ENCODE peak calls at places on chromosome 9, in four cellular contexts. R is endothelial cell, I is pancreas, F is type B pancreatic cell. N is an unnamed sample.
A peak's percentile ranks its signal among the peaks of the same experiment; 100 is the strongest.

GRCh38 chr9:70478963-70479641 is 64.6 kb upstream of the KLF9 start:
- DNase-seq in R (no peak), I (peak; percentile 66), F (no peak), N (no peak)

GRCh38 chr9:33924978-33925797 is 108.2 kb downstream of the UBE2R2 start:
- DNase-seq in R (peak; percentile 60), I (peak; percentile 56), F (no peak), N (peak; percentile 45)

GRCh38 chr9:86353591-86354047 is 591 bp downstream of the TUT7 start:
- DNase-seq in R (no peak), I (no peak), F (no peak), N (peak; percentile 23)

GRCh38 chr9:131324736-131325679 is 35.5 kb downstream of the PLPP7 start:
- DNase-seq in R (no peak), I (no peak), F (no peak), N (no peak)

GRCh38 chr9:36118706-36119105 is 17.8 kb upstream of the GLIPR2 start:
- DNase-seq in R (no peak), I (no peak), F (no peak), N (no peak)

GRCh38 chr9:116342071-116342470 is 188.5 kb downstream of the PAPPA start:
- DNase-seq in R (no peak), I (no peak), F (no peak), N (no peak)

GRCh38 chr9:96460877-96461276 is 10.9 kb downstream of the HABP4 start:
- DNase-seq in R (no peak), I (no peak), F (no peak), N (no peak)

GRCh38 chr9:116450378-116451139 is 236.5 kb upstream of the TRIM32 start:
- DNase-seq in R (no peak), I (no peak), F (no peak), N (no peak)

GRCh38 chr9:123662057-123662776 is 267.7 kb downstream of the DENND1A start:
- DNase-seq in R (no peak), I (no peak), F (no peak), N (no peak)

GRCh38 chr9:137160716-137161557 is 8.9 kb downstream of the LRRC26 start:
- DNase-seq in R (no peak), I (no peak), F (no peak), N (no peak)

GRCh38 chr9:136947955-136948510 is 3.0 kb downstream of the C8G start:
- DNase-seq in R (peak; percentile 52), I (no peak), F (no peak), N (peak; percentile 73)

GRCh38 chr9:112556497-112557085 is 70.0 kb downstream of the KIAA1958 start:
- DNase-seq in R (no peak), I (no peak), F (no peak), N (no peak)

GRCh38 chr9:111645806-111646205 is 14.7 kb downstream of the DNAJC25 start:
- DNase-seq in R (no peak), I (no peak), F (no peak), N (no peak)

GRCh38 chr9:94656190-94656589 is 16.9 kb upstream of the FBP1 start:
- DNase-seq in R (no peak), I (no peak), F (no peak), N (no peak)

GRCh38 chr9:83385317-83385716 is 152.9 kb downstream of the FRMD3 start:
- DNase-seq in R (no peak), I (no peak), F (no peak), N (no peak)

GRCh38 chr9:134730011-134730760 is 88.6 kb downstream of the COL5A1 start:
- DNase-seq in R (no peak), I (no peak), F (no peak), N (no peak)

GRCh38 chr9:109417054-109417453 is 81.1 kb downstream of the PTPN3 start:
- DNase-seq in R (no peak), I (no peak), F (no peak), N (no peak)

GRCh38 chr9:89013660-89014059 is 22.4 kb downstream of the S1PR3 start:
- DNase-seq in R (no peak), I (no peak), F (no peak), N (no peak)

GRCh38 chr9:130936285-130937117 is 2.5 kb downstream of the FIBCD1 start:
- DNase-seq in R (no peak), I (no peak), F (no peak), N (peak; percentile 56)

GRCh38 chr9:119609277-119609971 is 240.2 kb upstream of the BRINP1 start:
- DNase-seq in R (no peak), I (no peak), F (no peak), N (no peak)
- TF ChIP-seq CTCF in R (no peak), I (no peak), F (no peak), N (no peak)

GRCh38 chr9:119365291-119366027 is 3.8 kb downstream of the BRINP1 start:
- DNase-seq in R (peak; percentile 74), I (no peak), F (no peak), N (peak; percentile 68)
- TF ChIP-seq CTCF in R (peak; percentile 61), I (no peak), F (peak; percentile 88), N (peak; percentile 74)

DNA sequence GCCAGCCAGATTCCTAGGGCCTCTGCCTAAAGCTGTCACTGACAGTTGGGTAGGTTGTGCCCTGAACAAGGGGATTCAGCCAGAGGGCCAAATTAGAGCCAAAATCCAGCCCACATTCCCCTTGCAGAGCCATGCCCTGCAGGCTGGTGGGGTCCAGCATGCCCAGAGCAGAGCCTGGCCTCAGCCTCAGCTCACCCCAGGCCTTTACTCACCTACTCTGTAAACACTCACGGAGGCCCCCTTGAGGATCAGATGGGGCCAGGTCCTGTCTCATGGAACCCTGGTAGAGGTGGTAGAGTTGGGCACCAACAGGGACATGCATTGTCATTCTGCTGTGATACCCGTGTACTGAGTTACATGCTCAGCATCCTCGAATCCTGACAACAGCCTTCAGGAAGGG is 74.9 kb downstream of the LMX1B start:
- DNase-seq in R (no peak), I (no peak), F (no peak), N (no peak)
- TF ChIP-seq CTCF in R (no peak), I (no peak), F (no peak), N (no peak)

GRCh38 chr9:16866542-16866941 is 3.9 kb downstream of the BNC2 start:
- DNase-seq in R (no peak), I (no peak), F (no peak), N (no peak)
- TF ChIP-seq CTCF in R (no peak), I (no peak), F (no peak), N (no peak)

DNA sequence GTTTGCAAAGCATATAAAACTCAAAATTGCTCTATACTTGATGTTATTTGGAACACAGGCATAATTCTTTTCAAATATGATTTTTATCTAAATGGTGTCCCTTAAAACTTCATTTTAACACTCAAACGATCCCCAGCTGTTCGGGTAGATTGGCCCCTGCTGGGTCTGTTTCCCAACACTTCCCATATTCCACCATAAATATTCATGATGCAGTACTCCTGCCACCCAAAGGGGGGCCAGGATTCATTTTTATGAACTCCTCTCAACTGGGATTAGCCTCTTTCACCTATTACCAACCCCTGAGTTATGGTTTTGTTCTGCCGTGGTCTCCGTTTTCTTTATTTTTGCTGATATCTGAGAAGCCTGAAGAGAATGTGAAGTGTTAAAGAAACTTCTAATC is 383.9 kb downstream of the DMRT2 start:
- DNase-seq in R (peak; percentile 8), I (no peak), F (no peak), N (no peak)
- TF ChIP-seq CTCF in R (peak; percentile 74), I (no peak), F (peak; percentile 54), N (peak; percentile 16)

GRCh38 chr9:98207606-98208005 is 15.2 kb upstream of the CORO2A start:
- DNase-seq in R (no peak), I (no peak), F (no peak), N (no peak)
- TF ChIP-seq CTCF in R (no peak), I (no peak), F (no peak), N (no peak)

N was measured in nephron progenitor cell.